ENCODE peak calls at places on chromosomes 11 and 22, in four cellular contexts. D is cardiac muscle cell; O is CD8-positive, alpha-beta T cell; A is left lung. G is an unnamed sample.

GRCh38 chr22:40313007-40313406 is 33.3 kb upstream of the ADSL start:
- DNase-seq in D (no peak), O (no peak), A (no peak), G (no peak)

GRCh38 chr11:75602916-75603315 is 40.9 kb downstream of the SERPINH1 start:
- DNase-seq in D (no peak), O (no peak), A (no peak), G (no peak)

GRCh38 chr11:64723907-64724862 is 1.2 kb upstream of the NRXN2 start:
- DNase-seq in D (no peak), O (no peak), A (peak), G (peak)

GRCh38 chr22:20076627-20077172 is 3.3 kb upstream of the DGCR8 start:
- DNase-seq in D (no peak), O (no peak), A (no peak), G (no peak)

GRCh38 chr11:19201737-19202605 is at the start of gene CSRP3:
- DNase-seq in D (peak), O (no peak), A (no peak), G (no peak)

GRCh38 chr22:19719055-19719482 is 4.3 kb upstream of the GP1BB start:
- DNase-seq in D (peak), O (no peak), A (no peak), G (peak)

GRCh38 chr11:16902979-16903378 is 111.2 kb downstream of the PLEKHA7 start:
- DNase-seq in D (no peak), O (no peak), A (no peak), G (no peak)

GRCh38 chr11:18229501-18229900 is 7.1 kb downstream of the SAA4 start:
- DNase-seq in D (no peak), O (no peak), A (no peak), G (no peak)

GRCh38 chr11:22343411-22344032 is 5.3 kb downstream of the SLC17A6 start:
- DNase-seq in D (peak), O (no peak), A (no peak), G (no peak)

GRCh38 chr11:132715041-132715440 is 817.3 kb downstream of the OPCML start:
- DNase-seq in D (no peak), O (no peak), A (no peak), G (no peak)

GRCh38 chr11:114080219-114080618 is 20.7 kb downstream of the ZBTB16 start:
- DNase-seq in D (no peak), O (no peak), A (no peak), G (no peak)

GRCh38 chr11:114077482-114078305 is 18.2 kb downstream of the ZBTB16 start:
- DNase-seq in D (no peak), O (peak), A (no peak), G (no peak)

GRCh38 chr11:114079406-114080072 is 20.0 kb downstream of the ZBTB16 start:
- DNase-seq in D (no peak), O (no peak), A (no peak), G (no peak)

GRCh38 chr11:114076974-114077373 is 17.5 kb downstream of the ZBTB16 start:
- DNase-seq in D (peak), O (no peak), A (no peak), G (no peak)

DNA sequence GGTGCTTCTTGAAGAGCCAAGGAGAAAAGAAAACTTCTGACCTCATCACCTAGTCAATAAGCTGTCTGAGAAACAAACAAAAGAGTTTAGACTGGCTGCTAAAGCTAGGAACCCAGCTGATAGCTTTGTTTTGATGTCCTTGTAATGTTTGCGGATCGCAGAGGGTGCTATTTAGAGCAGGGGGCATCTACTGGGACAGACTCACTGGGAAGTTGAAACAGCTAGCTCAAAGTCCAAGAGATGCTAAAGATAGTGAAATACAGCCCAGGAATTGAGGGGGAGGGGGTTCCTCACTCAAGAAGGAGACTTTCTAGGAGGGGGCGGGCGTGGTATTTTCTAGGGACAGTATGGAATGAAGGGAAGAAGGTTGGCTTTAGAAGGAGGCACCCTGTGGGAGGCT is 18.9 kb downstream of the ZBTB16 start:
- DNase-seq in D (no peak), O (no peak), A (no peak), G (no peak)
- H3K27ac ChIP-seq in D (no peak), O (no peak), A (peak), G (no peak)

DNA sequence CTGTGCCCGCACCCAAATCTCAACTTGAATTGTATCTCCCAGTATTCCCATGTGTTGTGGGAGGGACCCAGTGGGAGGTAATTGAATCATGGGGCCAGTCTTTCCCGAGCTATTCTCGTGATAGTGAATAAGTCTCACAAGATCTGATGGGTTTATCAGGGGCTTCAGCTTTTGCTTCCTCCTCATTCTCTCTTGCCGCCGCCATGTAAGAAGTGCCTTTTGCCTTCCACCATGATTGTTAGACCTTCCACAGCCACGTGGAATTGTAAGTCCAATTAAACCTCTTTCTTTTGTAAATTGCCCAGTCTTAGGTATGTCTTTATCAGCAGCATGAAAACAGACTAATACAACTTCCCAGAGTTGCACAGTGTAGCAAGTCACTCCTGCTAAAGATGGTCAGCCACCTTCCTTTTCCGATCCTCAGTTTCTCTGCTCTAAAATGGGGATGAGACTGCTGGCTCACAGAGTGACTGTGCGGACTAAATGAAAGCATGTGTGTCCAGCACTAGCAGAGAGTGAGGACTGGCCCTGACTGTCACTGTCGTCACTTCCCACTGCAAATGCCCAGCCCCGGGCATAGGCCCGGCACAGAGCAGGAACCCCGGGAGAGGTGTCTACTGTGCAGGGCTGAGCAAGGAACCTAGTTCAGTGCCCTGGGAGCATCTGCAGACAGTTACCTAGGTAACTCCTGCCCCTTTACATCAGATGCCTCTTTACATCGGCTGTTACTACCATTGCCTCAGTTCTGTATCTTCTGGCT is 9.5 kb downstream of the TSKU start:
- DNase-seq in D (no peak), O (no peak), A (no peak), G (no peak)
- H3K27ac ChIP-seq in D (peak), O (no peak), A (no peak), G (no peak)

GRCh38 chr11:94773842-94774241 is 5.7 kb downstream of the AMOTL1 start:
- DNase-seq in D (no peak), O (no peak), A (no peak), G (no peak)
- H3K27ac ChIP-seq in D (no peak), O (no peak), A (no peak), G (no peak)

GRCh38 chr11:61148016-61148640 is 13.1 kb downstream of the VPS37C start:
- DNase-seq in D (no peak), O (no peak), A (no peak), G (peak)

GRCh38 chr11:61150656-61151544 is 10.3 kb downstream of the VPS37C start:
- DNase-seq in D (no peak), O (no peak), A (no peak), G (no peak)

GRCh38 chr11:61147271-61147670 is 14.0 kb downstream of the VPS37C start:
- DNase-seq in D (no peak), O (no peak), A (no peak), G (no peak)

GRCh38 chr11:61151545-61152252 is 9.5 kb downstream of the VPS37C start:
- DNase-seq in D (no peak), O (no peak), A (no peak), G (peak)

GRCh38 chr11:61149624-61150615 is 11.3 kb downstream of the VPS37C start:
- DNase-seq in D (no peak), O (no peak), A (no peak), G (no peak)
- H3K27ac ChIP-seq in D (peak), O (no peak), A (peak), G (no peak)

G was measured in pancreas.